ENCODE peak calls at places on chromosomes 13 and 19, in six cellular contexts. Y is progenitor cell of endocrine pancreas, H is NCI-H146, S is iPS-NIHi11, U is NCI-H187 treated with DMSO at 0.1 percent for 48 hours, L is left ventricle myocardium superior. C is an unnamed sample.

GRCh38 chr13:50914301-50914700 is 4.7 kb downstream of the RNASEH2B start:
- DNase-seq in L (no peak), U (no peak), H (no peak), S (no peak), Y (no peak), C (no peak)

GRCh38 chr13:21911916-21912315 is 241.0 kb downstream of the FGF9 start:
- DNase-seq in U (no peak), H (no peak), S (no peak), L (no peak), Y (no peak), C (peak)

GRCh38 chr19:12779162-12779993 is 4.0 kb upstream of the HOOK2 start:
- DNase-seq in U (no peak), L (peak), Y (no peak), S (no peak), H (peak), C (peak)

GRCh38 chr19:16285769-16286564 is 38.7 kb upstream of the KLF2 start:
- DNase-seq in L (peak), Y (no peak), S (no peak), U (no peak), H (peak), C (peak)

GRCh38 chr13:28324181-28324789 is 170.6 kb downstream of the FLT1 start:
- DNase-seq in H (peak), Y (peak), S (peak), U (no peak), L (no peak), C (peak)

GRCh38 chr13:112182251-112182650 is 115.3 kb downstream of the SOX1 start:
- DNase-seq in H (no peak), L (no peak), U (no peak), S (no peak), Y (no peak), C (no peak)

GRCh38 chr13:111572956-111573355 is 252.5 kb downstream of the TEX29 start:
- DNase-seq in H (peak), U (peak), Y (no peak), S (no peak), L (no peak), C (no peak)

GRCh38 chr13:46831588-46832194 is 34.7 kb upstream of the ESD start:
- DNase-seq in U (no peak), H (peak), S (peak), L (no peak), Y (peak), C (peak)

GRCh38 chr19:708154-709141 is at the start of gene PALM:
- DNase-seq in L (peak), Y (peak), H (peak), S (peak), U (no peak), C (no peak)

GRCh38 chr19:5292453-5292842 is 48.2 kb downstream of the PTPRS start:
- DNase-seq in L (peak), H (peak), U (no peak), Y (no peak), S (peak), C (no peak)

GRCh38 chr13:109816979-109817275 is 30.5 kb upstream of the IRS2 start:
- DNase-seq in U (no peak), H (no peak), Y (no peak), L (no peak), S (no peak), C (no peak)

GRCh38 chr19:19740755-19741154 is 7.8 kb upstream of the ZNF14 start:
- DNase-seq in L (no peak), H (no peak), Y (no peak), S (no peak), U (no peak), C (no peak)

GRCh38 chr19:1790054-1790762 is 21.9 kb downstream of the ATP8B3 start:
- DNase-seq in Y (no peak), U (no peak), H (no peak), S (no peak), L (no peak), C (no peak)

GRCh38 chr19:48394331-48395169 is 1.1 kb downstream of the GRIN2D start:
- DNase-seq in L (no peak), U (no peak), S (no peak), H (peak), Y (no peak), C (peak)

GRCh38 chr19:10537668-10538067 is 6.0 kb upstream of the ATG4D start:
- DNase-seq in Y (no peak), L (no peak), U (no peak), H (no peak), S (no peak), C (no peak)

GRCh38 chr13:55553736-55554135 is 1587.0 kb upstream of the PRR20A start:
- DNase-seq in U (no peak), H (peak), L (no peak), S (no peak), Y (no peak), C (no peak)

GRCh38 chr19:1411255-1412191 is 4.1 kb downstream of the DAZAP1 start:
- DNase-seq in S (no peak), H (no peak), U (no peak), Y (no peak), L (peak), C (peak)

GRCh38 chr19:39052243-39052746 is 19.9 kb upstream of the FBXO27 start:
- DNase-seq in Y (peak), S (peak), U (no peak), H (peak), L (peak), C (peak)

C was measured in DMS53.